ENCODE peak calls at places on chromosomes 6 and 20, in nine cellular contexts. H, R, T, Y, O, X, K, Z and U are unnamed samples.

GRCh38 chr6:157753291-157753690 is 69.8 kb upstream of the SNX9 start:
- DNase-seq in H (no peak), R (no peak), T (no peak), Y (no peak), O (no peak), X (no peak), K (no peak), Z (no peak), U (no peak)

GRCh38 chr20:33301192-33301930 is 18.3 kb downstream of the BPIFB1 start:
- DNase-seq in H (no peak), R (no peak), T (no peak), Y (no peak), O (no peak), X (no peak), K (no peak), Z (no peak), U (no peak)

GRCh38 chr6:158329531-158329930 is 17.3 kb downstream of the TULP4 start:
- DNase-seq in H (no peak), R (no peak), T (no peak), Y (no peak), O (no peak), X (no peak), K (no peak), Z (no peak), U (no peak)

GRCh38 chr6:131390322-131390721 is 182.7 kb upstream of the ARG1 start:
- DNase-seq in H (no peak), R (no peak), T (no peak), Y (no peak), O (no peak), X (no peak), K (no peak), Z (no peak), U (no peak)

GRCh38 chr6:170221753-170222400 is 69.0 kb downstream of the DLL1 start:
- DNase-seq in H (no peak), R (no peak), T (peak; percentile 16), Y (no peak), O (no peak), X (no peak), K (no peak), Z (no peak), U (peak; percentile 71)

GRCh38 chr20:32536861-32537656 is 48.1 kb downstream of the NOL4L start:
- DNase-seq in H (no peak), R (no peak), T (peak; percentile 90), Y (no peak), O (no peak), X (no peak), K (no peak), Z (no peak), U (no peak)

GRCh38 chr20:10609726-10610125 is 64.1 kb downstream of the JAG1 start:
- DNase-seq in H (no peak), R (no peak), T (no peak), Y (no peak), O (no peak), X (no peak), K (no peak), Z (no peak), U (no peak)

GRCh38 chr6:85452441-85452881 is 2.6 kb downstream of the NT5E start:
- DNase-seq in H (no peak), R (no peak), T (no peak), Y (no peak), O (no peak), X (no peak), K (no peak), Z (no peak), U (no peak)

GRCh38 chr6:39932386-39932785 is 1.9 kb downstream of the MOCS1 start:
- DNase-seq in H (no peak), R (no peak), T (no peak), Y (no peak), O (no peak), X (no peak), K (no peak), Z (no peak), U (no peak)

GRCh38 chr6:147700436-147701209 is 192.1 kb downstream of the SAMD5 start:
- DNase-seq in H (no peak), R (no peak), T (no peak), Y (no peak), O (no peak), X (no peak), K (no peak), Z (no peak), U (no peak)

GRCh38 chr20:37567671-37568588 is 40.3 kb upstream of the BLCAP start:
- DNase-seq in H (no peak), R (no peak), T (no peak), Y (no peak), O (no peak), X (no peak), K (peak; percentile 50), Z (no peak), U (no peak)

GRCh38 chr20:45343867-45344721 is 4.1 kb downstream of the SDC4 start:
- DNase-seq in H (peak; percentile 72), R (no peak), T (peak; percentile 68), Y (peak; percentile 97), O (peak; percentile 75), X (no peak), K (peak; percentile 68), Z (peak; percentile 83), U (peak; percentile 85)
- H3K27ac ChIP-seq in H (peak overlapping the region; percentile 82), R (no peak overlapping the region), T (peak overlapping the region; percentile 91), Y (peak overlapping the region; percentile 80), O (peak overlapping the region; percentile 99), X (peak overlapping the region; percentile 77), K (peak overlapping the region; percentile 86), Z (peak overlapping the region; percentile 83), U (peak overlapping the region; percentile 94)

GRCh38 chr6:151141685-151142084 is 98.1 kb upstream of the AKAP12 start:
- DNase-seq in H (no peak), R (no peak), T (no peak), Y (peak; percentile 70), O (no peak), X (no peak), K (no peak), Z (no peak), U (no peak)
- TF ChIP-seq POLR2AphosphoS5 in H (no peak), R (no peak), T (no peak), Y (no peak), O (no peak), X (no peak), K (no peak), Z (no peak), U (no peak)

GRCh38 chr6:109093732-109094131 is 914 bp downstream of the SESN1 start:
- DNase-seq in H (no peak), R (no peak), T (no peak), Y (no peak), O (no peak), X (no peak), K (no peak), Z (no peak), U (no peak)

GRCh38 chr6:109095036-109095820 is at the start of gene CEP57L1:
- DNase-seq in H (peak; percentile 94), R (peak; percentile 88), T (peak; percentile 97), Y (peak; percentile 93), O (peak; percentile 93), X (peak; percentile 94), K (peak; percentile 81), Z (peak; percentile 98), U (peak; percentile 97)

GRCh38 chr6:109091314-109092009 is 3.2 kb downstream of the SESN1 start:
- DNase-seq in H (no peak), R (no peak), T (no peak), Y (no peak), O (no peak), X (no peak), K (no peak), Z (no peak), U (no peak)

GRCh38 chr6:109094351-109095035 is at the start of gene SESN1:
- DNase-seq in H (peak; percentile 65), R (peak; percentile 43), T (peak; percentile 93), Y (peak; percentile 76), O (peak; percentile 91), X (peak; percentile 56), K (peak; percentile 95), Z (peak; percentile 46), U (peak; percentile 96)

GRCh38 chr6:109092074-109092473 is 2.6 kb downstream of the SESN1 start:
- DNase-seq in H (no peak), R (no peak), T (no peak), Y (no peak), O (no peak), X (no peak), K (no peak), Z (no peak), U (no peak)
- H3K4me3 ChIP-seq in H (no peak overlapping the region), R (peak overlapping the region; percentile 10), T (peak overlapping the region; percentile 60), Y (peak overlapping the region; percentile 89), O (peak overlapping the region; percentile 66), X (no peak overlapping the region), K (peak overlapping the region; percentile 84), Z (peak overlapping the region; percentile 64), U (peak overlapping the region; percentile 69)

GRCh38 chr6:14439419-14439818 is 321.8 kb downstream of the CD83 start:
- DNase-seq in H (no peak), R (no peak), T (no peak), Y (no peak), O (no peak), X (no peak), K (no peak), Z (no peak), U (no peak)

GRCh38 chr6:14442250-14442649 is 324.7 kb downstream of the CD83 start:
- DNase-seq in H (no peak), R (no peak), T (no peak), Y (no peak), O (no peak), X (no peak), K (no peak), Z (no peak), U (no peak)

GRCh38 chr6:14440215-14440890 is 322.8 kb downstream of the CD83 start:
- DNase-seq in H (no peak), R (no peak), T (no peak), Y (no peak), O (no peak), X (no peak), K (no peak), Z (no peak), U (no peak)

GRCh38 chr6:14441371-14441781 is 323.8 kb downstream of the CD83 start:
- DNase-seq in H (no peak), R (no peak), T (no peak), Y (no peak), O (no peak), X (no peak), K (no peak), Z (no peak), U (no peak)

GRCh38 chr6:14440891-14441358 is 323.4 kb downstream of the CD83 start:
- DNase-seq in H (no peak), R (no peak), T (no peak), Y (no peak), O (no peak), X (no peak), K (no peak), Z (no peak), U (no peak)
- H3K27ac ChIP-seq in H (no peak overlapping the region), R (no peak overlapping the region), T (peak overlapping the region; percentile 16), Y (no peak overlapping the region), O (peak overlapping the region; percentile 55), X (no peak overlapping the region), K (no peak overlapping the region), Z (no peak overlapping the region), U (peak overlapping the region; percentile 37)

GRCh38 chr20:62647521-62648317 is 5.4 kb downstream of the SLCO4A1 start:
- DNase-seq in H (no peak), R (no peak), T (peak; percentile 47), Y (no peak), O (no peak), X (no peak), K (no peak), Z (no peak), U (no peak)
- TF ChIP-seq POLR2AphosphoS5 in H (no peak), R (no peak), T (peak; percentile 24), Y (no peak), O (peak; percentile 13), X (no peak), K (no peak), Z (no peak), U (no peak)